ENCODE peak calls at places on chromosomes 11 and 22, in seven cellular contexts. R, C, N, D, E, U and S are unnamed samples.

GRCh38 chr11:116993599-116993998 is 104.6 kb downstream of the SIK3 start:
- DNase-seq in R (no peak), C (no peak), N (no peak), D (no peak), E (no peak), U (no peak), S (no peak)

GRCh38 chr11:67400942-67401494 is 640 bp downstream of the PPP1CA start:
- DNase-seq in R (no peak), C (no peak), N (no peak), D (no peak), E (no peak), U (no peak), S (no peak)

GRCh38 chr11:45156201-45156600 is 9.8 kb downstream of the PRDM11 start:
- DNase-seq in R (no peak), C (no peak), N (no peak), D (no peak), E (no peak), U (no peak), S (no peak)

GRCh38 chr22:18076060-18076497 is 1.7 kb upstream of the PEX26 start:
- DNase-seq in R (no peak), C (peak; percentile 94), N (peak; percentile 60), D (peak; percentile 62), E (peak; percentile 61), U (peak; percentile 63), S (no peak)

GRCh38 chr11:35567737-35568465 is 42.5 kb upstream of the PAMR1 start:
- DNase-seq in R (no peak), C (no peak), N (no peak), D (no peak), E (no peak), U (no peak), S (no peak)

GRCh38 chr11:2580444-2581050 is 119.2 kb downstream of the KCNQ1OT1 start:
- DNase-seq in R (peak; percentile 46), C (no peak), N (peak; percentile 18), D (peak; percentile 7), E (peak; percentile 18), U (peak; percentile 6), S (no peak)

GRCh38 chr11:102950622-102951081 is 4.9 kb downstream of the MMP13 start:
- DNase-seq in R (no peak), C (no peak), N (no peak), D (no peak), E (no peak), U (no peak), S (no peak)

GRCh38 chr11:128187829-128188228 is 399.5 kb downstream of the ETS1 start:
- DNase-seq in R (no peak), C (no peak), N (no peak), D (no peak), E (no peak), U (no peak), S (no peak)

GRCh38 chr11:120181446-120181992 is 29.3 kb upstream of the OAF start:
- DNase-seq in R (peak; percentile 42), C (peak; percentile 4), N (peak; percentile 18), D (no peak), E (no peak), U (no peak), S (no peak)

GRCh38 chr11:40986320-40986719 is 473.1 kb downstream of the LRRC4C start:
- DNase-seq in R (no peak), C (no peak), N (no peak), D (no peak), E (no peak), U (no peak), S (no peak)

GRCh38 chr11:67270256-67271211 is 4.3 kb downstream of the GRK2 start:
- DNase-seq in R (peak; percentile 70), C (no peak), N (no peak), D (peak; percentile 56), E (peak; percentile 73), U (peak; percentile 63), S (no peak)

GRCh38 chr11:71145368-71145767 is 107.0 kb downstream of the SHANK2 start:
- DNase-seq in R (no peak), C (no peak), N (no peak), D (no peak), E (no peak), U (no peak), S (no peak)

GRCh38 chr22:48807155-48807554 is 1020.5 kb downstream of the BRD1 start:
- DNase-seq in R (no peak), C (no peak), N (no peak), D (no peak), E (no peak), U (no peak), S (no peak)

GRCh38 chr11:34339149-34340064 is 18.4 kb downstream of the ABTB2 start:
- DNase-seq in R (no peak), C (no peak), N (no peak), D (peak; percentile 47), E (no peak), U (no peak), S (no peak)

GRCh38 chr11:44968510-44968909 is 17.8 kb upstream of the TP53I11 start:
- DNase-seq in R (no peak), C (no peak), N (no peak), D (no peak), E (no peak), U (no peak), S (no peak)

GRCh38 chr11:2207212-2207611 is 35.6 kb upstream of the TH start:
- DNase-seq in R (peak; percentile 36), C (no peak), N (peak; percentile 20), D (no peak), E (peak; percentile 13), U (no peak), S (no peak)

GRCh38 chr11:130873766-130874165 is 42.5 kb downstream of the SNX19 start:
- DNase-seq in R (no peak), C (no peak), N (no peak), D (no peak), E (no peak), U (no peak), S (no peak)

GRCh38 chr11:27532652-27533325 is 26.2 kb upstream of the LIN7C start:
- DNase-seq in R (no peak), C (no peak), N (no peak), D (no peak), E (no peak), U (no peak), S (no peak)

GRCh38 chr11:109914809-109915653 is 178.2 kb upstream of the ZC3H12C start:
- DNase-seq in R (no peak), C (no peak), N (no peak), D (no peak), E (no peak), U (no peak), S (no peak)

GRCh38 chr22:25402501-25403283 is 161.8 kb upstream of the GRK3 start:
- DNase-seq in R (no peak), C (no peak), N (no peak), D (peak; percentile 74), E (peak; percentile 60), U (peak; percentile 35), S (peak; percentile 40)

GRCh38 chr11:13680501-13681264 is 12.2 kb downstream of the FAR1 start:
- DNase-seq in R (no peak), C (no peak), N (no peak), D (no peak), E (peak; percentile 17), U (no peak), S (no peak)

GRCh38 chr22:37119872-37120271 is 10.4 kb upstream of the TMPRSS6 start:
- DNase-seq in R (no peak), C (no peak), N (no peak), D (no peak), E (no peak), U (no peak), S (no peak)

GRCh38 chr11:6357222-6357621 is 33.1 kb upstream of the SMPD1 start:
- DNase-seq in R (peak; percentile 71), C (peak; percentile 21), N (no peak), D (no peak), E (peak; percentile 52), U (peak; percentile 24), S (peak; percentile 75)

GRCh38 chr11:34252015-34252414 is 105.8 kb downstream of the ABTB2 start:
- DNase-seq in R (no peak), C (no peak), N (no peak), D (no peak), E (no peak), U (no peak), S (no peak)

GRCh38 chr11:37657645-37658044 is 1059.6 kb upstream of the RAG2 start:
- DNase-seq in R (no peak), C (no peak), N (no peak), D (no peak), E (no peak), U (no peak), S (no peak)

GRCh38 chr11:75152651-75153553 is 2.0 kb downstream of the SLCO2B1 start:
- DNase-seq in R (peak; percentile 59), C (no peak), N (no peak), D (no peak), E (no peak), U (no peak), S (no peak)
- TF ChIP-seq POLR2A in R (no peak), C (no peak), N (no peak), D (no peak), E (no peak), U (no peak), S (no peak)

GRCh38 chr11:118918686-118919280 is 6.9 kb downstream of the BCL9L start:
- DNase-seq in R (no peak), C (no peak), N (no peak), D (peak; percentile 34), E (no peak), U (peak; percentile 28), S (no peak)
- TF ChIP-seq POLR2A in R (no peak), C (no peak), N (no peak), D (no peak), E (no peak), U (no peak), S (no peak)

DNA sequence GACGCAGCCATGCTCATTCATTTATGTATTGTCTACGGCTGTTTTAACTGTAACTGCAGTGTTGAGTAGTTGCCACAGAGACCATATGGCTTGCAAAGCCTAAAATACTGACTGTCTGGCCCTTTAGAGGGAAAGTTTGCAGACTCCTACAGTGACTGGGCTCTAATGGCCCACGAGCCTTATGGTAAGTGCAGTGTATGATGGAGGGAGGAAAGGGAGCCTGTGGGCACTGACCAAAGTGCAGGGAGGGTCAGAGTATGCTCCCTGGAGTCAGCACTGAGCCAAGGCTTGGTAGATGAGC is 44.9 kb downstream of the GDPD5 start:
- DNase-seq in R (no peak), C (no peak), N (no peak), D (no peak), E (no peak), U (no peak), S (no peak)
- TF ChIP-seq POLR2A in R (no peak), C (no peak), N (no peak), D (no peak), E (no peak), U (no peak), S (no peak)

DNA sequence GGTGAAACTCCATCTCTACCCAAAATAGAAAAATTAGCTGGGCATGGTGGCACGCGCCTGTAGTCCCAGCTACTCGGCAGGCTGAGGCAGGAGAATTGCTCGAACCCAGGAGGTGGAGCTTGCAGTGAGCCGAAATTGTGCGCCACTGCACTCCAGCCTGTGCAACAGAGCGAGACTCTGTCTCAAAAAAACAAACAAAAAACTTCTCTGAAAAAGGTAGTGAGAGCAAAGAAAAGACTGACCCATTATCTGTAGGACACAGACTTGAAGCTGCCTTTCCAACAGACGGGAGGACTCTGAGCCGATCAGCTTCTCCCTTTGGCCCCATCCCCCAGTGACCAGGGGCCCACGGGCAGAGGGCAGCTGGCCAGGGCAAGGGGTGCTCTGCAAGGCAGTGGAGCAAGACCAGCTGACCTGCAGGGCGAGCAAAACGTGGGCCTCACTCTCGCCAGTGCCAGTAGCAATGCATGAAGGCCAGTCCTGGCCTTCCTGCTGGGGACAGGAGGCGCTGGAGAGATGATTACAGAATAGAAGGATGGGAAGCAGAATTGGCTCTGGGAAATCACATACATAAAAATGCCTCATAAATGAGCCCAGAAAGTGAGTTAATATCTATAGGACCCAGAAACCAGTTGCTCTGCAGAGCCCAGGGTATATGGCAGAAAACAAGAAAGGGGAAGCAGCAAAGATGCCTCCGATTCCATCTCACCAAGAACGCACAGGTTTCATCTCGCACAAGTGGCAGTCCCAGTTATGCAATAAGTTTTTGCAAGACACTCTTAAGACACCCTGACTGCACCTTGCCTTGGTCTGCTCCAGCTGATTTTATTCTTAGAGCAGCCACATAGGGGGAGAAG is 2.8 kb downstream of the EHD1 start:
- DNase-seq in R (no peak), C (no peak), N (no peak), D (no peak), E (no peak), U (no peak), S (no peak)
- TF ChIP-seq POLR2A in R (no peak), C (no peak), N (no peak), D (no peak), E (no peak), U (no peak), S (no peak)